ENCODE peak calls at places on chromosomes 7 and 10, in seven cellular contexts. H is psoas muscle, J is WERI-Rb-1, Z is HCT116, C is thoracic aorta, A is A549, B is fibroblast of lung. M is an unnamed sample. For H3K9me3, the result is how much of the 10 kb centered on the place peaks cover.

GRCh38 chr7:150503155-150503554 is 11.5 kb upstream of the GIMAP7 start:
- DNase-seq in H (no peak), J (no peak), Z (no peak), C (no peak), A (no peak), B (no peak), M (no peak)

GRCh38 chr10:113945075-113945686 is 90.7 kb downstream of the NHLRC2 start:
- DNase-seq in H (no peak), J (no peak), Z (peak), C (no peak), A (no peak), B (peak), M (peak)

GRCh38 chr7:149625339-149625946 is 127.8 kb upstream of the ZNF746 start:
- DNase-seq in H (peak), J (peak), Z (peak), C (peak), A (peak), B (peak), M (peak)

GRCh38 chr7:133846203-133846945 is 280.8 kb upstream of the LRGUK start:
- DNase-seq in H (no peak), J (no peak), Z (no peak), C (no peak), A (no peak), B (no peak), M (no peak)

GRCh38 chr10:34506773-34507172 is 308.3 kb downstream of the PARD3 start:
- DNase-seq in H (no peak), J (no peak), Z (no peak), C (no peak), A (no peak), B (no peak), M (no peak)

GRCh38 chr10:31213959-31214358 is 105.1 kb upstream of the ZEB1 start:
- DNase-seq in H (no peak), J (no peak), Z (no peak), C (no peak), A (no peak), B (no peak), M (no peak)

GRCh38 chr10:30783939-30784500 is 154.5 kb upstream of the LYZL2 start:
- DNase-seq in H (peak), J (peak), Z (peak), C (peak), A (peak), B (peak), M (peak)

GRCh38 chr7:133349101-133349500 is 96.2 kb downstream of the EXOC4 start:
- DNase-seq in H (no peak), J (no peak), Z (no peak), C (no peak), A (no peak), B (no peak), M (no peak)

GRCh38 chr7:69882269-69882668 is 284.0 kb downstream of the AUTS2 start:
- DNase-seq in H (no peak), J (no peak), Z (no peak), C (no peak), A (no peak), B (no peak), M (no peak)

GRCh38 chr7:73606801-73607691 is 17.3 kb downstream of the MLXIPL start:
- DNase-seq in H (peak), J (peak), Z (no peak), C (no peak), A (peak), B (no peak), M (peak)

GRCh38 chr7:95028683-95029082 is 121.3 kb downstream of the PPP1R9A start:
- DNase-seq in H (no peak), J (no peak), Z (no peak), C (no peak), A (no peak), B (no peak), M (peak)

GRCh38 chr10:17453377-17454091 is 861 bp downstream of the ST8SIA6 start:
- DNase-seq in H (peak), J (peak), Z (no peak), C (no peak), A (peak), B (peak), M (peak)

GRCh38 chr10:12448729-12449391 is 99.5 kb downstream of the CAMK1D start:
- DNase-seq in H (peak), J (no peak), Z (peak), C (no peak), A (peak), B (peak), M (no peak)

GRCh38 chr10:3761916-3762708 is 22.9 kb downstream of the KLF6 start:
- DNase-seq in H (no peak), J (no peak), Z (peak), C (no peak), A (no peak), B (peak), M (no peak)

GRCh38 chr7:3482147-3482921 is 181.3 kb downstream of the SDK1 start:
- DNase-seq in H (no peak), J (peak), Z (peak), C (no peak), A (peak), B (peak), M (peak)

GRCh38 chr10:116226053-116226452 is 47.0 kb downstream of the GFRA1 start:
- DNase-seq in H (no peak), J (no peak), Z (no peak), C (no peak), A (no peak), B (no peak), M (no peak)

GRCh38 chr10:132363921-132364593 is 32.1 kb downstream of the LRRC27 start:
- DNase-seq in H (no peak), J (no peak), Z (no peak), C (no peak), A (peak), B (peak), M (peak)

GRCh38 chr7:52547301-52547920 is 488.0 kb upstream of the POM121L12 start:
- DNase-seq in H (no peak), J (no peak), Z (no peak), C (no peak), A (no peak), B (no peak), M (no peak)

GRCh38 chr10:128530301-128530700 is 404.1 kb upstream of the MKI67 start:
- DNase-seq in H (no peak), J (no peak), Z (peak), C (no peak), A (peak), B (no peak), M (peak)

GRCh38 chr7:33862946-33863814 is 42.2 kb upstream of the BMPER start:
- DNase-seq in H (peak), J (no peak), Z (no peak), C (no peak), A (no peak), B (no peak), M (peak)

GRCh38 chr10:102114861-102115618 is 5.1 kb downstream of the LDB1 start:
- DNase-seq in H (peak), J (peak), Z (no peak), C (peak), A (peak), B (peak), M (peak)

GRCh38 chr10:30040597-30040996 is 18.8 kb downstream of the JCAD start:
- DNase-seq in H (no peak), J (no peak), Z (no peak), C (no peak), A (no peak), B (no peak), M (no peak)

GRCh38 chr10:84214612-84215235 is 10.6 kb downstream of the LRIT2 start:
- DNase-seq in H (no peak), J (peak), Z (peak), C (no peak), A (no peak), B (no peak), M (peak)

GRCh38 chr10:52568309-52568708 is 204.3 kb downstream of the MBL2 start:
- DNase-seq in H (no peak), J (no peak), Z (no peak), C (no peak), A (no peak), B (no peak), M (no peak)

GRCh38 chr10:55629792-55630490 is 731.1 kb downstream of the ZWINT start:
- DNase-seq in H (peak), J (peak), Z (no peak), C (no peak), A (peak), B (peak), M (peak)

GRCh38 chr7:46195934-46196333 is 274.9 kb upstream of the IGFBP3 start:
- DNase-seq in H (no peak), J (no peak), Z (no peak), C (no peak), A (no peak), B (no peak), M (no peak)

GRCh38 chr10:68135922-68136718 is 26.8 kb downstream of the MYPN start:
- DNase-seq in H (no peak), J (no peak), Z (peak), C (peak), A (peak), B (peak), M (peak)

GRCh38 chr7:74206589-74207120 is 3.2 kb upstream of the LAT2 start:
- DNase-seq in H (peak), J (peak), Z (peak), C (peak), A (peak), B (peak), M (peak)

GRCh38 chr10:93065675-93066543 is 5.3 kb downstream of the CYP26C1 start:
- DNase-seq in H (no peak), J (no peak), Z (no peak), C (no peak), A (no peak), B (no peak), M (no peak)

GRCh38 chr7:146665023-146665422 is 548.4 kb downstream of the CNTNAP2 start:
- DNase-seq in H (no peak), J (no peak), Z (no peak), C (no peak), A (no peak), B (no peak), M (no peak)

GRCh38 chr7:50610521-50611277 is 45.5 kb upstream of the DDC start:
- DNase-seq in H (no peak), J (no peak), Z (no peak), C (no peak), A (no peak), B (peak), M (no peak)

GRCh38 chr10:97708976-97709745 is 4.4 kb upstream of the MARVELD1 start:
- DNase-seq in H (peak), J (peak), Z (no peak), C (peak), A (peak), B (peak), M (peak)

GRCh38 chr10:22850541-22850940 is 77.3 kb upstream of the ARMC3 start:
- DNase-seq in H (no peak), J (no peak), Z (no peak), C (no peak), A (no peak), B (peak), M (no peak)

GRCh38 chr7:105990726-105991465 is 27.8 kb downstream of the CDHR3 start:
- DNase-seq in H (no peak), J (no peak), Z (no peak), C (no peak), A (no peak), B (peak), M (peak)

GRCh38 chr7:89914673-89915072 is 239.6 kb upstream of the STEAP1 start:
- DNase-seq in H (no peak), J (peak), Z (no peak), C (no peak), A (no peak), B (no peak), M (peak)

GRCh38 chr7:159109092-159110035 is 35.3 kb downstream of the VIPR2 start:
- DNase-seq in H (peak), J (no peak), Z (no peak), C (no peak), A (no peak), B (no peak), M (peak)

GRCh38 chr7:131225619-131226101 is 102.0 kb upstream of the MKLN1 start:
- DNase-seq in H (peak), J (no peak), Z (no peak), C (no peak), A (peak), B (peak), M (peak)

DNA sequence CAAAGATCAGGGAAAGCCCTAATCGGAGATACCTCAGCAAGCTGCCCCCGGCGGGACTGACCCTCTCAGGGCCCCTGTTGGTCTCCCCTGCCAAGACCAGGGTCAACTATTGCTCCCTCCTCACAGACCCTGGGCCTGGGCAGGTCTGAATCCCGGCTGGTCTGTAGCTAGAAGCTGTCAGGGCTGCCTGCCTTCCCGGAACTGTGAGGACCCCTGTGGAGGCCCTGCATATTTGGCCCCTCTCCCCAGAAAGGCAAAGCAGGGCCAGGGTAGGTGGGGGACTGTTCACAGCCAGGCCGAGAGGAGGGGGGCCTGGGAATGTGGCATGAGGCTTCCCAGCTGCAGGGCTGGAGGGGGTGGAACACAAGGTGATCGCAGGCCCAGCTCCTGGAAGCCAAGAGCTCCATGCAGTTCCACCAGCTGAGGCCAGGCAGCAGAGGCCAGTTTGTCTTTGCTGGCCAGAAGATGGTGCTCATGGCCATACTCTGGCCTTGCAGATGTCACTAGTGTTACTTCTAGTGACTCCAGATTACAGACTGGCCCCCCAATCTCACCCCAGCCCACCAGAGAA is 24.1 kb downstream of the TBATA start:
- DNase-seq in H (no peak), J (peak), Z (no peak), C (no peak), A (no peak), B (no peak), M (peak)
- TF ChIP-seq CTCF in H (no peak), J (peak), Z (no peak), C (no peak), A (no peak), B (peak), M (peak)

GRCh38 chr7:156590212-156590611 is 50.4 kb upstream of the RNF32 start:
- DNase-seq in H (no peak), J (no peak), Z (no peak), C (no peak), A (no peak), B (no peak), M (no peak)
- H3K9me3 ChIP-seq in H (under half), J (under half), Z (under half), C (under half), A (under half), B (under half), M (under half)

GRCh38 chr7:36747251-36747968 is 23.1 kb upstream of the AOAH start:
- DNase-seq in H (no peak), J (no peak), Z (no peak), C (no peak), A (no peak), B (peak), M (peak)
- H3K27ac ChIP-seq in H (no peak), J (no peak), Z (no peak), C (no peak), A (peak), B (no peak), M (no peak)

GRCh38 chr10:78774614-78774998 is 294.2 kb upstream of the ZMIZ1 start:
- DNase-seq in H (no peak), J (no peak), Z (no peak), C (no peak), A (no peak), B (no peak), M (peak)

GRCh38 chr10:78776746-78777145 is 292.0 kb upstream of the ZMIZ1 start:
- DNase-seq in H (no peak), J (no peak), Z (no peak), C (no peak), A (no peak), B (no peak), M (no peak)

GRCh38 chr10:78772986-78773530 is 295.7 kb upstream of the ZMIZ1 start:
- DNase-seq in H (no peak), J (no peak), Z (no peak), C (no peak), A (no peak), B (no peak), M (no peak)

GRCh38 chr10:78775891-78776290 is 292.9 kb upstream of the ZMIZ1 start:
- DNase-seq in H (no peak), J (no peak), Z (no peak), C (no peak), A (no peak), B (no peak), M (no peak)

DNA sequence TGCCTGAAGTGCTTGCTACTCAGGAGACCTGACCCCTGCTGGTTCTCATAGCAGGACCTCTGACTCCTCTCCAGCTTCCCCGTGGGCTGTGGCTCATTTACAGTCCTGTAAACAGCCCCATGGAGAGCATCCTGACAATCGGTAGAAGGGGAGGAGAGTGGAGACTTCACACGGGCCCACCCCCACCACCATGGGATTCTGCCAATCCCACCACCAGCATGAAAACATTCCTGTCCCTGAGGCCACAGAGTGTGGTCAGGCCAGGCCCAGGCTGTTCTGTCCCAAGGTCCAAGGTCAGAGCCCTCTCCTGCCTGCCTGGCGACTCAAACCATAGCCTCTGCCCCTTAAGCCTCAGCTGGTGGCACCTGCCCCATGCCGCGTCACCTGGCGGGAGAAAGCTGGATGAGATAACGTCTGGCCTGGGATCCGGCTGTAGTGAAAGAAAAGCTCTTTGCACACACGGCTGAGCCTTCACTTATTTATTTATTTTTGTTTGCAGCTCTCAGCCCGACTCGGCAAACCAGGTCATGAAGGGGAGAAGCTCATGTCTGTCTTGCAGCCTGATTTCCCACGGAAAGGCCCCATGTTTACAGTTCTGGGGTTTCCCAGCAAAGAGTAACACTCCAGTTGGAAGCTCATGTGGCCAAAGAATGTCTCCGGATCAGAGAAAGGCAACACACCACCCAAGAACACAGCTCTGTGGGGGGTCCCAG is 293.6 kb upstream of the ZMIZ1 start:
- DNase-seq in H (no peak), J (no peak), Z (no peak), C (no peak), A (no peak), B (peak), M (peak)
- TF ChIP-seq CTCF in H (no peak), J (no peak), Z (no peak), C (no peak), A (no peak), B (no peak), M (no peak)

GRCh38 chr7:98628916-98629525 is 11.9 kb downstream of the NPTX2 start:
- DNase-seq in H (no peak), J (no peak), Z (no peak), C (no peak), A (no peak), B (no peak), M (no peak)
- H3K9me3 ChIP-seq in H (under half), J (under half), Z (under half), C (under half), A (under half), B (under half), M (under half)

GRCh38 chr7:100865971-100866720 is 1.0 kb upstream of the TRIP6 start:
- DNase-seq in H (peak), J (no peak), Z (peak), C (no peak), A (no peak), B (peak), M (no peak)
- H3K27ac ChIP-seq in H (peak), J (no peak), Z (peak), C (peak), A (peak), B (peak), M (no peak)